ENCODE peak calls at places on chromosomes 11 and 22, in five cellular contexts. O is neuronal stem cell, R is IMR-90, H is H9, V is H1. Q is an unnamed sample.

GRCh38 chr22:35191412-35191811 is 65.9 kb upstream of the HMGXB4 start:
- DNase-seq in H (no peak), R (peak), V (no peak), O (no peak), Q (peak)

GRCh38 chr22:46379301-46379930 is 43.9 kb downstream of the TRMU start:
- DNase-seq in V (no peak), H (no peak), O (no peak), R (no peak), Q (no peak)

GRCh38 chr11:117180661-117181585 is 2.4 kb downstream of the SIDT2 start:
- DNase-seq in O (peak), V (peak), H (peak), R (peak), Q (peak)

GRCh38 chr11:46120361-46120710 is 918 bp downstream of the PHF21A start:
- DNase-seq in H (no peak), O (no peak), V (no peak), R (no peak), Q (no peak)

GRCh38 chr11:76307416-76307815 is 73.5 kb downstream of the THAP12 start:
- DNase-seq in V (no peak), H (no peak), O (no peak), R (no peak), Q (no peak)

GRCh38 chr11:14258177-14258935 is 100.6 kb downstream of the RRAS2 start:
- DNase-seq in V (no peak), R (peak), H (no peak), O (no peak), Q (peak)

GRCh38 chr11:128318856-128319474 is 268.4 kb downstream of the ETS1 start:
- DNase-seq in R (peak), V (no peak), O (no peak), H (no peak), Q (no peak)

GRCh38 chr11:103281301-103281700 is 172.1 kb downstream of the DYNC2H1 start:
- DNase-seq in O (no peak), R (peak), H (no peak), V (no peak), Q (no peak)

GRCh38 chr11:132402056-132402684 is 1031.8 kb downstream of the NTM start:
- DNase-seq in H (peak), O (peak), R (peak), V (peak), Q (peak)

GRCh38 chr22:23696326-23696851 is 5.6 kb downstream of the RGL4 start:
- DNase-seq in O (no peak), V (no peak), H (no peak), R (peak), Q (no peak)

GRCh38 chr22:23079814-23080521 is 9.6 kb downstream of the GNAZ start:
- DNase-seq in O (no peak), H (no peak), R (no peak), V (no peak), Q (no peak)

GRCh38 chr11:129530154-129530895 is 154.7 kb downstream of the BARX2 start:
- DNase-seq in V (no peak), R (no peak), H (no peak), O (no peak), Q (no peak)

GRCh38 chr11:17578296-17578695 is 31.2 kb downstream of the OTOG start:
- DNase-seq in V (no peak), R (no peak), H (peak), O (no peak), Q (no peak)

GRCh38 chr11:35618497-35619029 is 303 bp downstream of the FJX1 start:
- DNase-seq in V (no peak), R (peak), O (peak), H (no peak), Q (peak)

GRCh38 chr11:65416341-65417185 is 6.0 kb upstream of the NEAT1 start:
- DNase-seq in V (peak), O (peak), H (peak), R (peak), Q (peak)

GRCh38 chr11:120912504-120912903 is 111.4 kb upstream of the TBCEL start:
- DNase-seq in V (no peak), O (no peak), H (no peak), R (peak), Q (peak)

GRCh38 chr11:111977141-111978027 is 40.2 kb downstream of the DIXDC1 start:
- DNase-seq in R (no peak), O (peak), H (peak), V (no peak), Q (peak)

GRCh38 chr11:71453021-71453910 is at the start of gene NADSYN1:
- DNase-seq in R (peak), V (peak), H (peak), O (peak), Q (peak)

GRCh38 chr22:35352214-35353111 is 28.4 kb upstream of the HMOX1 start:
- DNase-seq in H (peak), O (no peak), R (no peak), V (no peak), Q (no peak)

GRCh38 chr11:12164061-12165014 is 53.9 kb downstream of the MICAL2 start:
- DNase-seq in R (peak), O (no peak), H (no peak), V (no peak), Q (peak)

GRCh38 chr22:27581241-27581640 is 220.3 kb downstream of the MN1 start:
- DNase-seq in O (no peak), R (no peak), H (no peak), V (no peak), Q (no peak)

GRCh38 chr11:130527648-130528300 is 79.3 kb downstream of the ADAMTS15 start:
- DNase-seq in O (no peak), R (peak), H (no peak), V (no peak), Q (peak)

GRCh38 chr11:34466802-34467488 is 28.2 kb downstream of the CAT start:
- DNase-seq in R (no peak), H (no peak), V (no peak), O (no peak), Q (no peak)

GRCh38 chr11:12195773-12196172 is 85.4 kb downstream of the MICAL2 start:
- DNase-seq in H (no peak), R (no peak), V (no peak), O (no peak), Q (no peak)

GRCh38 chr11:20536784-20537183 is 62.6 kb upstream of the SLC6A5 start:
- DNase-seq in O (no peak), V (no peak), R (no peak), H (no peak), Q (no peak)

GRCh38 chr22:26416670-26417270 is 12.3 kb upstream of the ASPHD2 start:
- DNase-seq in R (peak), H (peak), O (no peak), V (peak), Q (peak)

GRCh38 chr11:16669799-16670415 is 68.5 kb upstream of the C11orf58 start:
- DNase-seq in V (peak), H (peak), R (peak), O (no peak), Q (peak)

GRCh38 chr22:27732391-27732790 is 69.2 kb downstream of the MN1 start:
- DNase-seq in O (no peak), V (no peak), R (no peak), H (no peak), Q (no peak)

GRCh38 chr22:28716686-28717085 is 24.9 kb downstream of the CHEK2 start:
- DNase-seq in O (no peak), R (peak), H (no peak), V (no peak), Q (peak)

GRCh38 chr11:62677709-62678108 is 1.2 kb downstream of the UBXN1 start:
- DNase-seq in H (no peak), R (no peak), O (no peak), V (no peak), Q (no peak)

GRCh38 chr11:62678433-62678769 is 472 bp downstream of the UBXN1 start:
- DNase-seq in R (no peak), V (no peak), O (no peak), H (no peak), Q (no peak)

GRCh38 chr11:62680825-62681240 is 2.0 kb upstream of the UBXN1 start:
- DNase-seq in V (no peak), H (no peak), R (peak), O (no peak), Q (peak)

GRCh38 chr11:62677160-62677559 is 1.7 kb downstream of the UBXN1 start:
- DNase-seq in R (no peak), V (no peak), H (no peak), O (no peak), Q (no peak)

GRCh38 chr11:62678770-62679696 is at the start of gene UBXN1:
- DNase-seq in V (no peak), O (peak), H (peak), R (peak), Q (peak)
- H3K14ac ChIP-seq in V (no peak), O (no peak), H (peak), R (peak), Q (peak)

GRCh38 chr11:118886681-118887111 is 3.0 kb downstream of the CXCR5 start:
- DNase-seq in V (no peak), H (no peak), O (no peak), R (no peak), Q (no peak)
- H3K14ac ChIP-seq in V (no peak), H (no peak), O (peak), R (no peak), Q (no peak)

GRCh38 chr11:945986-946385 is 20.3 kb downstream of the AP2A2 start:
- DNase-seq in V (no peak), O (peak), H (peak), R (no peak), Q (peak)

GRCh38 chr11:942853-943252 is 17.2 kb downstream of the AP2A2 start:
- DNase-seq in O (no peak), H (no peak), V (no peak), R (peak), Q (peak)

GRCh38 chr11:947744-948143 is 22.1 kb downstream of the AP2A2 start:
- DNase-seq in V (no peak), H (no peak), R (no peak), O (no peak), Q (no peak)

GRCh38 chr11:940496-941135 is 14.9 kb downstream of the AP2A2 start:
- DNase-seq in V (no peak), H (no peak), R (no peak), O (no peak), Q (no peak)

GRCh38 chr11:944711-945470 is 19.2 kb downstream of the AP2A2 start:
- DNase-seq in O (peak), V (peak), R (peak), H (peak), Q (no peak)
- H3K14ac ChIP-seq in O (peak), V (no peak), R (peak), H (peak), Q (no peak)

DNA sequence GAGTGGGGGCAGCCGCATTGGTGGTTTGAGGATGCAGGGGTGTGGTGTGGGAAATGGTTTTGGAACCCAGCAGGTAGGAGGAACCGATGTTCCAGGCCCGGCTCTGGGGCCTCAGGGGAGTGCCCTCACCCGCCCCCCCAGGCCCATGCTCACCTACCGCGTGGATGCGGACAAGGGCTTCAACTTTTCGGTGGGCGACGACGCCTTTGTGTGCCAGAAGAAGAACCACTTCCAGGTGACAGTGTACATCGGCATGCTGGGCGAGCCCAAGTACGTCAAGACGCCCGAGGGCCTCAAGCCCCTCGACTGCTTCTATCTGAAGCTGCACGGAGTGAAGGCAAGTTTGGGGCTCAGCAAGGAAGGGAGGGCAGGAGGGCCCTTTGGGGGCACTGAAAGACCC is 18.6 kb downstream of the TMEM258 start:
- DNase-seq in O (no peak), R (no peak), H (no peak), V (no peak), Q (no peak)
- H3K14ac ChIP-seq in O (no peak), R (no peak), H (no peak), V (no peak), Q (no peak)

GRCh38 chr11:78190374-78190773 is 1.7 kb downstream of the USP35 start:
- DNase-seq in O (no peak), V (no peak), R (no peak), H (no peak), Q (peak)
- H3K14ac ChIP-seq in O (no peak), V (no peak), R (no peak), H (no peak), Q (no peak)

GRCh38 chr11:62707277-62707771 is at the start of the genes BSCL2 and GNG3:
- DNase-seq in O (peak), R (no peak), H (peak), V (peak), Q (no peak)

GRCh38 chr11:62706841-62707240 is 383 bp downstream of the BSCL2 start:
- DNase-seq in O (no peak), R (no peak), H (no peak), V (no peak), Q (no peak)

GRCh38 chr11:62702241-62702640 is 5.0 kb downstream of the BSCL2 start:
- DNase-seq in O (no peak), V (no peak), H (no peak), R (no peak), Q (no peak)

GRCh38 chr11:62705880-62706831 is 1.1 kb downstream of the BSCL2 start:
- DNase-seq in R (peak), V (peak), O (peak), H (peak), Q (peak)

GRCh38 chr11:62705401-62705800 is 1.8 kb downstream of the BSCL2 start:
- DNase-seq in H (peak), R (no peak), V (no peak), O (no peak), Q (no peak)
- H3K14ac ChIP-seq in H (no peak), R (peak), V (no peak), O (no peak), Q (peak)

GRCh38 chr22:32053165-32053755 is 10.2 kb downstream of the SLC5A1 start:
- DNase-seq in H (no peak), R (no peak), V (no peak), O (no peak), Q (no peak)
- H3K14ac ChIP-seq in H (no peak), R (no peak), V (no peak), O (no peak), Q (no peak)

GRCh38 chr11:44361883-44362282 is 51.9 kb upstream of the ALX4 start:
- DNase-seq in V (no peak), H (no peak), O (no peak), R (no peak), Q (no peak)

GRCh38 chr11:44356351-44356750 is 46.4 kb upstream of the ALX4 start:
- DNase-seq in H (no peak), O (no peak), R (no peak), V (no peak), Q (no peak)

GRCh38 chr11:44358713-44359112 is 48.8 kb upstream of the ALX4 start:
- DNase-seq in H (no peak), O (no peak), R (no peak), V (no peak), Q (no peak)

GRCh38 chr11:44363116-44363515 is 53.2 kb upstream of the ALX4 start:
- DNase-seq in R (no peak), H (no peak), V (no peak), O (no peak), Q (no peak)

GRCh38 chr11:44357734-44358133 is 47.8 kb upstream of the ALX4 start:
- DNase-seq in O (no peak), V (no peak), R (no peak), H (no peak), Q (no peak)
- H3K14ac ChIP-seq in O (no peak), V (no peak), R (no peak), H (no peak), Q (no peak)